ENCODE peak calls at places on chromosomes 7 and 10, in nine cellular contexts. N is suprapubic skin, O is ovary, P is esophagus muscularis mucosa, A is A549, Q is transverse colon, H is GM12878, D is K562, B is upper lobe of left lung. S is an unnamed sample.

GRCh38 chr7:27149817-27150567 is 2.4 kb downstream of the HOXA3 start:
- DNase-seq in N (peak), O (no peak), P (no peak), A (no peak), Q (peak), H (no peak), D (no peak), B (no peak), S (no peak)

GRCh38 chr7:116251675-116252074 is 41.3 kb downstream of the TES start:
- DNase-seq in N (no peak), O (no peak), P (no peak), A (no peak), Q (no peak), H (no peak), D (no peak), B (no peak), S (no peak)

GRCh38 chr7:94368371-94368791 is 26.3 kb upstream of the COL1A2 start:
- DNase-seq in N (no peak), O (no peak), P (no peak), A (no peak), Q (no peak), H (no peak), D (no peak), B (no peak), S (no peak)

GRCh38 chr7:157976406-157976805 is 611.2 kb downstream of the PTPRN2 start:
- DNase-seq in N (peak), O (no peak), P (no peak), A (no peak), Q (no peak), H (no peak), D (no peak), B (no peak), S (no peak)

GRCh38 chr7:94434031-94434430 is 39.3 kb downstream of the COL1A2 start:
- DNase-seq in N (no peak), O (no peak), P (no peak), A (no peak), Q (no peak), H (no peak), D (no peak), B (no peak), S (no peak)

GRCh38 chr7:47932466-47933037 is 15.7 kb downstream of the PKD1L1 start:
- DNase-seq in N (no peak), O (no peak), P (no peak), A (no peak), Q (no peak), H (no peak), D (no peak), B (no peak), S (no peak)

GRCh38 chr10:45034301-45034700 is 33.6 kb downstream of the ZNF22 start:
- DNase-seq in N (no peak), O (no peak), P (no peak), A (no peak), Q (no peak), H (no peak), D (no peak), B (no peak), S (no peak)

GRCh38 chr10:92810934-92811532 is 37.3 kb upstream of the EXOC6 start:
- DNase-seq in N (no peak), O (no peak), P (no peak), A (no peak), Q (no peak), H (peak), D (no peak), B (no peak), S (no peak)

GRCh38 chr7:133358728-133359127 is 105.8 kb downstream of the EXOC4 start:
- DNase-seq in N (no peak), O (no peak), P (no peak), A (no peak), Q (no peak), H (no peak), D (no peak), B (no peak), S (no peak)

GRCh38 chr7:69690329-69690728 is 92.1 kb downstream of the AUTS2 start:
- DNase-seq in N (no peak), O (no peak), P (no peak), A (no peak), Q (no peak), H (no peak), D (no peak), B (peak), S (no peak)

GRCh38 chr7:94301024-94301588 is 93.6 kb upstream of the COL1A2 start:
- DNase-seq in N (peak), O (peak), P (peak), A (peak), Q (peak), H (no peak), D (peak), B (no peak), S (peak)

GRCh38 chr7:39642896-39643295 is 19.5 kb downstream of the RALA start:
- DNase-seq in N (no peak), O (no peak), P (no peak), A (no peak), Q (no peak), H (no peak), D (no peak), B (no peak), S (no peak)

GRCh38 chr10:8563478-8563877 is 509.0 kb downstream of the GATA3 start:
- DNase-seq in N (no peak), O (no peak), P (no peak), A (no peak), Q (no peak), H (no peak), D (no peak), B (no peak), S (no peak)

GRCh38 chr7:137025469-137026175 is 157.2 kb downstream of the CHRM2 start:
- DNase-seq in N (no peak), O (no peak), P (no peak), A (no peak), Q (no peak), H (no peak), D (no peak), B (no peak), S (no peak)

GRCh38 chr7:37281368-37282092 is 167.1 kb downstream of the ELMO1 start:
- DNase-seq in N (no peak), O (no peak), P (no peak), A (no peak), Q (no peak), H (no peak), D (no peak), B (no peak), S (no peak)

GRCh38 chr7:19362099-19362498 is 216.9 kb upstream of the FERD3L start:
- DNase-seq in N (no peak), O (no peak), P (no peak), A (no peak), Q (no peak), H (no peak), D (no peak), B (no peak), S (no peak)

GRCh38 chr10:92619368-92619767 is 26.4 kb downstream of the KIF11 start:
- DNase-seq in N (no peak), O (no peak), P (no peak), A (no peak), Q (no peak), H (no peak), D (no peak), B (no peak), S (no peak)

GRCh38 chr10:115866174-115866573 is 406.8 kb downstream of the GFRA1 start:
- DNase-seq in N (no peak), O (no peak), P (no peak), A (no peak), Q (no peak), H (no peak), D (no peak), B (no peak), S (no peak)

GRCh38 chr10:101588879-101589278 is 758 bp downstream of the DPCD start:
- DNase-seq in N (no peak), O (no peak), P (no peak), A (no peak), Q (no peak), H (no peak), D (peak), B (no peak), S (no peak)

GRCh38 chr10:65950075-65950474 is 975.8 kb upstream of the LRRTM3 start:
- DNase-seq in N (no peak), O (no peak), P (no peak), A (peak), Q (no peak), H (no peak), D (no peak), B (no peak), S (no peak)

GRCh38 chr10:69965086-69965485 is 87.6 kb upstream of the MACROH2A2 start:
- DNase-seq in N (no peak), O (no peak), P (peak), A (no peak), Q (no peak), H (no peak), D (no peak), B (no peak), S (no peak)

GRCh38 chr10:50375051-50375452 is 123.7 kb upstream of the ASAH2 start:
- DNase-seq in N (no peak), O (no peak), P (no peak), A (no peak), Q (no peak), H (no peak), D (no peak), B (no peak), S (no peak)

GRCh38 chr10:69616358-69616757 is 13.7 kb upstream of the FAM241B start:
- DNase-seq in N (no peak), O (no peak), P (peak), A (no peak), Q (no peak), H (no peak), D (no peak), B (no peak), S (no peak)

GRCh38 chr10:101006593-101007098 is 7.0 kb downstream of the LZTS2 start:
- DNase-seq in N (no peak), O (peak), P (no peak), A (no peak), Q (no peak), H (no peak), D (no peak), B (peak), S (no peak)

GRCh38 chr7:120873367-120873766 is 15.4 kb upstream of the TSPAN12 start:
- DNase-seq in N (no peak), O (no peak), P (no peak), A (no peak), Q (no peak), H (no peak), D (no peak), B (no peak), S (no peak)

GRCh38 chr10:129807211-129807610 is 156.9 kb downstream of the EBF3 start:
- DNase-seq in N (no peak), O (no peak), P (peak), A (no peak), Q (no peak), H (no peak), D (no peak), B (no peak), S (no peak)

GRCh38 chr7:55409474-55410225 is 44.5 kb downstream of the LANCL2 start:
- DNase-seq in N (no peak), O (no peak), P (no peak), A (no peak), Q (no peak), H (peak), D (peak), B (no peak), S (no peak)

GRCh38 chr7:133436014-133436428 is 183.1 kb downstream of the EXOC4 start:
- DNase-seq in N (no peak), O (no peak), P (no peak), A (no peak), Q (no peak), H (no peak), D (no peak), B (no peak), S (no peak)

GRCh38 chr7:80997841-80998240 is 79.0 kb upstream of the SEMA3C start:
- DNase-seq in N (no peak), O (no peak), P (no peak), A (no peak), Q (no peak), H (no peak), D (no peak), B (no peak), S (no peak)

GRCh38 chr10:23530079-23530478 is 91.2 kb downstream of the OTUD1 start:
- DNase-seq in N (no peak), O (no peak), P (no peak), A (no peak), Q (no peak), H (no peak), D (no peak), B (no peak), S (no peak)

GRCh38 chr7:150847536-150847935 is 4.8 kb upstream of the AOC1 start:
- DNase-seq in N (no peak), O (no peak), P (no peak), A (no peak), Q (no peak), H (no peak), D (no peak), B (no peak), S (no peak)

GRCh38 chr7:6256709-6257535 is 15.5 kb downstream of the CYTH3 start:
- DNase-seq in N (no peak), O (no peak), P (no peak), A (no peak), Q (peak), H (peak), D (no peak), B (no peak), S (no peak)

GRCh38 chr7:116218747-116219146 is 8.4 kb downstream of the TES start:
- DNase-seq in N (no peak), O (no peak), P (no peak), A (no peak), Q (no peak), H (no peak), D (no peak), B (no peak), S (no peak)

GRCh38 chr7:147023390-147023914 is 906.9 kb downstream of the CNTNAP2 start:
- DNase-seq in N (no peak), O (no peak), P (no peak), A (no peak), Q (no peak), H (no peak), D (no peak), B (no peak), S (no peak)

GRCh38 chr7:2689951-2690705 is 2.1 kb downstream of the AMZ1 start:
- DNase-seq in N (no peak), O (no peak), P (no peak), A (no peak), Q (no peak), H (no peak), D (no peak), B (no peak), S (no peak)

GRCh38 chr7:134893920-134894319 is 92.4 kb upstream of the AGBL3 start:
- DNase-seq in N (no peak), O (no peak), P (no peak), A (no peak), Q (no peak), H (no peak), D (no peak), B (no peak), S (no peak)

GRCh38 chr10:92290076-92290836 is 622 bp downstream of the CPEB3 start:
- DNase-seq in N (no peak), O (peak), P (peak), A (peak), Q (peak), H (no peak), D (peak), B (no peak), S (peak)

GRCh38 chr10:85317827-85318226 is 989.4 kb downstream of the CCSER2 start:
- DNase-seq in N (no peak), O (no peak), P (no peak), A (no peak), Q (no peak), H (no peak), D (no peak), B (no peak), S (no peak)

GRCh38 chr10:124185074-124185473 is 91.7 kb upstream of the CHST15 start:
- DNase-seq in N (no peak), O (no peak), P (no peak), A (no peak), Q (no peak), H (no peak), D (no peak), B (no peak), S (no peak)

DNA sequence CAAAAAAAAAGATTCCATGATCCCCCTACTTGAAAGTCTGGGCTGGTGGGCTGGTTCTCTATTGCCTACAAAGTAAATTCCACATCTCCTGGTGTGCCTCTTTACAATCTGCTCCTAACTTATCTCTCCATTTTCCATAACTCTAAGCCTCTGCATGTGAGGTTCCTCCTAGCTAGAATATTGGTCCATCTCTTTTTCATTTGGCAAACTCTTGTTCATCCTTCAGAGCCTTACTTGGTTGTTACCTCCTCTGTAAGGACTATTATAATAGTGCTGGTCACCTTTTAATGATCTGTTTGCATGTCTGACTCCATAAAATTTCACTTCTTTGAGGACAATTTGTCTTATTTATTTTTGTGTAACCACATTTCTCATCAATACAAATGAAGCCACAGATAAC is 1.6 kb upstream of the NRCAM start:
- DNase-seq in N (no peak), O (no peak), P (no peak), A (no peak), Q (no peak), H (no peak), D (no peak), B (no peak), S (no peak)
- TF ChIP-seq EP300 in N (no peak), O (no peak), P (no peak), A (no peak), Q (no peak), H (no peak), D (no peak), B (no peak), S (no peak)

DNA sequence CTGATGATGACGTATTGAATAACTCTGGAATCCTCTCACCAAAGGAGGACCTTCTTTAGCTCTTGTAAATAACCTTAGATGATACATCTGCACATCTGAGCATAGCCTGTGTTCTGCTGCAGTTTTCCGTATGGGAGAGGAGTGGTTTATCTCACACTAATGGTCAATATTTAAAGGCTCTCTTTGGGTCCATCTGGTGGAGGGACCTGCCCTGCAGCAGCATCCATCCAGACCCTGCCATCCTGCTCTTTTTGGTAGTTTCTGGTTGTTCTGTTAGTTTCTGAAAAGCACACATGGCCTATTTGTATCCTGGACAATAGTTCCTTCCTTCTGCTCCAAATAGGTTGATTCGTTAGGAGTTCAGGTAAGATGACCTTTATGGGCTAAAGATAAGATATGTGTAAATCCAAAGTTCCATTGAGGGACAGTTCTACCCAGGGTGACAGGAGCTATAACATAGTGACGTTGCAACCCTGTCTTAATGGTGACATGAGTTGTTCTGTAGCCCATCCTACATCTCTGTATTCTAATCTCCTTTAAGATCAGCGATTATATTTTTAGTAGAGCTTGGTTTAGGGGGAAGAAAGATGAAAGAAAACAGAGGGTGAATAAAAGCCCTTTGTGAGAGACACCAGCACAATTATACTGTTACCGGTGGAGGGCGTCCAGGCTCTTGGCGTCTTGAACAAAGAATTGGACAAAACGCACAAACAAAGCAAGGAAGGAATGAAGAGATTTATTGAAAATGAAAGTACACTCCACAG is 60.0 kb upstream of the KLF14 start:
- DNase-seq in N (no peak), O (peak), P (no peak), A (peak), Q (no peak), H (no peak), D (no peak), B (no peak), S (no peak)
- H3K4me3 ChIP-seq in N (no peak), O (no peak), P (no peak), A (peak), Q (no peak), H (no peak), D (no peak), B (no peak), S (no peak)

GRCh38 chr7:66114743-66115727 is at the start of gene CRCP:
- DNase-seq in N (peak), O (peak), P (peak), A (peak), Q (peak), H (peak), D (peak), B (peak), S (peak)
- TF ChIP-seq POLR2A in N (no peak), O (peak), P (no peak), A (peak), Q (peak), H (peak), D (peak), B (no peak), S (no peak)

DNA sequence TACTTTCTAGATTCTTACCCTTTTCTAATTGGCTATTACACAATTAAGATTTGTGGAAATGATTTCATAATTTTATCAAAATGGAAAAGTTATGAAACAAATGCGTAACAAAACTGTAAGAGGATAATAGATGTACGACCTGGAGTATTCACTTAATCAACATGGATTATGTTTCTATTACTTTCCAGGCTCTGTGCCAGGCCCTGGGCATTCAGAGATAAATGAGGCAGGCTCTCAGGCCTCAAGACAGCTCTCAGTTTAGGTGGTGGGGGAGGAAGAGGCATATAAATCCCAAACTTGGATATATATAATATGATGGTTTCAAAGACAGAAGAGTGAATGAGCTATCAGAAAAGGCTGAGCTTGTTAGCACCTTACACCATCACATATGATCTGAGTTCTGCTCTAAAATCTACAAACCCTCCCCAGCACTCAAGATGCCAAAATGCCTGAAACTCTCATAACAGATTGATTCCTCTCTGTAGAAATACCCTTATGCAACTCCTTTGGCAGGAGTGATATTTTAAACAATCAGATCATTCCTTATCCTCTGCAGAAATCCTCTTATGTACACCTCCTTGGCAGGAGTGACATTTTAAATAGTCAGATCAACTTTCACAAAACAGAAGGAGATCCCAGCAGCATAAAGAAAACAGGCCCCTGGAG is 42.5 kb downstream of the ACBD5 start:
- DNase-seq in N (no peak), O (no peak), P (no peak), A (no peak), Q (no peak), H (no peak), D (no peak), B (no peak), S (no peak)
- TF ChIP-seq EP300 in N (no peak), O (no peak), P (no peak), A (no peak), Q (no peak), H (no peak), D (no peak), B (no peak), S (no peak)

DNA sequence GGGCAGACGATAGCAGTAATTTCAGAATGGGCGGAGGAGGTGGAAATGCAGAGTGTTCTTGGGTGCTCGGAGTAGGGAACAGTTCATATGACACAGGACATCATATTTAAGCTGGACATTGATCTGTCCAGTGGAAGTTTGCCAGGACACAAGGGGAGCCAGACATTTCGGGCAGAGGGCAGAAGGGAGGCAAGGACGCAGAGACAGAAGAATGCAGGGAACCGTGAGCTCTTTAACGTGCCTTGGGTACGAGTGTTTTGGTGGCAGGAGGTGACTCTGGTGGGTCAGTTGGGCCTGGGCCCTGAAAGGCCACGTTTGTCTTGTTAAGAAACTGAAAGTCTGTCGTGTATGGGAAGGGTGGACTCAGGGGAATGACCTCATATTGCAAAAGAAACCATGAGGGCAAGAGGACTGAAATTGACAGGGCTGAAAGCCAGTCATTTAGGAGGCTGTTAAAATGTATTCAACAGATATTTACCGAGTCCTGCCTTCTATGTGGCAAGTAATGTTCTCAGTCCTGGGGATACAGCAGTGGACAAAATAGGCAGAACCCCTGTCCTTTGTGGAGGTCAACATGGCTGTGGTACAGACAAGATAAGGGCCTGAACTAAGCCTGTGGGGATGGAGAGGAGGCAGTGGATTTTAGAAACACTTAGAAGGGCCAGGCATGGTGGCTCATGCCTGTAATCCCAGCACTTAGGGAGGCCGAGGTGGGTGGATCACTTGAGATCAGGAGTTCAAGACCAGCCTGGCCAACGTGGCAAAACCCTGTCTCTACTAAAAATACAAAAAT is 2.2 kb downstream of the OPTN start:
- DNase-seq in N (no peak), O (peak), P (no peak), A (no peak), Q (no peak), H (no peak), D (no peak), B (no peak), S (no peak)
- H3K4me3 ChIP-seq in N (peak), O (peak), P (peak), A (no peak), Q (no peak), H (peak), D (no peak), B (peak), S (no peak)